ENCODE peak calls at places on chromosomes 11 and 22, in six cellular contexts. T is thyroid gland, Q is adrenal gland, D is heart left ventricle, A is tibial nerve, W is K562. E is an unnamed sample.

GRCh38 chr11:123519055-123519796 is 89.2 kb downstream of the GRAMD1B start:
- DNase-seq in T (no peak), Q (peak), D (no peak), A (no peak), W (no peak), E (no peak)

GRCh38 chr11:134364261-134364660 is 32.5 kb downstream of the GLB1L2 start:
- DNase-seq in T (no peak), Q (no peak), D (peak), A (no peak), W (no peak), E (no peak)

GRCh38 chr11:70024773-70025045 is 53.4 kb upstream of the ANO1 start:
- DNase-seq in T (no peak), Q (no peak), D (no peak), A (no peak), W (no peak), E (no peak)

GRCh38 chr22:31881867-31882266 is 62.5 kb upstream of the YWHAH start:
- DNase-seq in T (no peak), Q (no peak), D (no peak), A (no peak), W (no peak), E (no peak)

GRCh38 chr11:112694813-112695212 is 266.4 kb upstream of the NCAM1 start:
- DNase-seq in T (no peak), Q (no peak), D (no peak), A (no peak), W (no peak), E (no peak)

GRCh38 chr11:111097191-111097590 is 148.3 kb upstream of the POU2AF2 start:
- DNase-seq in T (peak), Q (peak), D (peak), A (no peak), W (no peak), E (peak)

GRCh38 chr11:115941481-115941993 is 437.3 kb upstream of the CADM1 start:
- DNase-seq in T (no peak), Q (peak), D (peak), A (peak), W (peak), E (peak)

GRCh38 chr11:2271077-2271326 is 614 bp upstream of the ASCL2 start:
- DNase-seq in T (peak), Q (no peak), D (peak), A (no peak), W (peak), E (peak)

GRCh38 chr11:126416542-126417090 is 61.1 kb downstream of the ST3GAL4 start:
- DNase-seq in T (peak), Q (peak), D (peak), A (peak), W (no peak), E (peak)

GRCh38 chr22:46293591-46294260 is 2.9 kb upstream of the GTSE1 start:
- DNase-seq in T (no peak), Q (peak), D (peak), A (peak), W (no peak), E (peak)

GRCh38 chr11:49505231-49505630 is 296.8 kb upstream of the FOLH1 start:
- DNase-seq in T (no peak), Q (no peak), D (no peak), A (no peak), W (no peak), E (no peak)

GRCh38 chr11:19691815-19692214 is 20.8 kb upstream of the NAV2 start:
- DNase-seq in T (no peak), Q (no peak), D (no peak), A (no peak), W (no peak), E (no peak)

GRCh38 chr11:11263238-11264030 is 89.6 kb downstream of the CSNK2A3 start:
- DNase-seq in T (peak), Q (no peak), D (no peak), A (no peak), W (no peak), E (no peak)

GRCh38 chr11:133697161-133697560 is 148.2 kb downstream of the SPATA19 start:
- DNase-seq in T (no peak), Q (no peak), D (peak), A (no peak), W (no peak), E (no peak)

GRCh38 chr11:9099617-9100016 is 8.2 kb upstream of the SCUBE2 start:
- DNase-seq in T (no peak), Q (no peak), D (no peak), A (no peak), W (no peak), E (no peak)

GRCh38 chr11:9104581-9104980 is 13.2 kb upstream of the SCUBE2 start:
- DNase-seq in T (no peak), Q (no peak), D (no peak), A (no peak), W (no peak), E (no peak)

GRCh38 chr11:9103542-9104276 is 12.3 kb upstream of the SCUBE2 start:
- DNase-seq in T (no peak), Q (no peak), D (no peak), A (no peak), W (no peak), E (no peak)
- H3K27ac ChIP-seq in T (no peak), Q (no peak), D (no peak), A (no peak), W (no peak), E (no peak)

GRCh38 chr11:104704888-104705287 is 193.4 kb downstream of the CASP12 start:
- DNase-seq in T (no peak), Q (no peak), D (no peak), A (no peak), W (no peak), E (no peak)
- TF ChIP-seq POLR2A in T (no peak), Q (no peak), D (no peak), A (no peak), W (no peak), E (no peak)

GRCh38 chr11:13184295-13184794 is 93.2 kb upstream of the BMAL1 start:
- DNase-seq in T (peak), Q (no peak), D (no peak), A (no peak), W (no peak), E (no peak)

GRCh38 chr11:13188179-13188578 is 89.4 kb upstream of the BMAL1 start:
- DNase-seq in T (no peak), Q (no peak), D (no peak), A (no peak), W (no peak), E (no peak)

GRCh38 chr11:13183826-13184196 is 93.8 kb upstream of the BMAL1 start:
- DNase-seq in T (no peak), Q (no peak), D (no peak), A (no peak), W (no peak), E (no peak)

DNA sequence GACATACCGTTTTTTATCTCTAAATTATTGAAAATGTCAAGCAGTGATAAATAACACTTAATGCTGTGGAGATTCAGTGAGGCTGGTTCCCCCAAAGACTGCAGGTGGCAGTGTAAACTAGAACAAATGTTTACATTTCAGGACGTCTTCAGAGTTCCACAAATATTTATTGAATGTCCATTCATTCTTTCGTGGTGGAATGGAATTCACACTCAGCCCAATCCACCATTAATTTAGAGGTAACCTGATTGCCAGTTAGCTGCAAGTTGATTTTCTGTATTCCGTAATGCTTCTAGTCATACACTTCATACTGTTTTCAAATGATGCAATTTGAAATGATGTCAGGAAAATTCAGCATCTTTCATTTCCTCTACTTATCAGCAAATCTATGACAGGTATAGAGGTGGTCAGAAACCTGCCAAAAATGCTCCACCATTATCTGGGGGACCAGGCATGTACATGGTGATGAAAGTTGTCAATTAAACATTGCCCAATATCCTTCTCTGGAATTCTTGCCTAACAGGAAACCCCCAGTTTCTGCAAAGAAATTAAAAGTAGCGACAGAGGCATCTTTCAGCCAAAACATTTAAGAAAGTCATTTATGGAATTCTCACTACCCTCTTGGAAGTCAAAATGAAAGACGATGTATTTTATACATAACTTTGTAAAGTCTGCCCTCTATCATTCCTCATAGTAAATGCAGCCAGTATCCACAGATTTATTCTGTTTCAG is 94.3 kb upstream of the BMAL1 start:
- DNase-seq in T (no peak), Q (no peak), D (no peak), A (peak), W (no peak), E (peak)
- TF ChIP-seq CTCF in T (peak), Q (peak), D (peak), A (peak), W (peak), E (peak)

DNA sequence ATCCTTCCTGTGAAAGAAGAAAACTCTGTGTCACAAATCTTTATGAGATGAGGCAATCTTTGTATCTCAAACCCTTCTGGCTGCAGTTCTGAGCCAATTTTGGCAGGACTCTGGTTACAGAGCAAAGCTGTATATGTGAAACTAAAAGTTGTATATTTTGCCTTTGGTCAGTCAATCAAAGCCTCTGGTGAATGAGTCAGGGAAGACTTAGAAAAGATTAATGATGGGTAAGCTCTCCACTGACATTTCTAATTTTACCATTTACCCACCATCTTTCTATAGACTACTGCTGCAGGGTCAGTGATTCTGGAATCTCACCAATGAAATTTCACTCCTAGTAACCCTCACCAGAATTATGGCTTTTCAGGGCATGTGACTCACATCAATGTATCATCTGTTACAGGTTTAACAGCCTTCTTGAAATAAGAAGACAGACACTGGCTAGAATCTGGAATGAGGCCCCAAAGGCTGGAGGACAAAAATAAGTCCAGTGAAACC is 43.3 kb downstream of the USP35 start:
- DNase-seq in T (no peak), Q (peak), D (no peak), A (no peak), W (no peak), E (no peak)
- H3K27ac ChIP-seq in T (no peak), Q (no peak), D (no peak), A (no peak), W (no peak), E (no peak)

E was measured in testis.